ENCODE peak calls at places on chromosome 1, in six cellular contexts. W, K, U, I, G and P are unnamed samples.

GRCh38 chr1:164180824-164181223 is 378.2 kb upstream of the PBX1 start:
- DNase-seq in W (no peak), U (no peak), I (no peak), G (no peak), K (no peak), P (no peak)

GRCh38 chr1:24318238-24318987 is 744 bp upstream of the GRHL3 start:
- DNase-seq in I (peak), U (peak), G (no peak), K (peak), W (no peak), P (no peak)

GRCh38 chr1:209176866-209177430 is 406.6 kb upstream of the CAMK1G start:
- DNase-seq in U (no peak), K (no peak), W (no peak), I (no peak), G (no peak), P (no peak)

GRCh38 chr1:37851782-37852210 is 7.6 kb downstream of the MTF1 start:
- DNase-seq in G (no peak), U (no peak), K (no peak), W (no peak), I (peak), P (no peak)

GRCh38 chr1:97996880-97997279 is 76.0 kb upstream of the DPYD start:
- DNase-seq in U (no peak), K (no peak), I (no peak), W (no peak), G (no peak), P (no peak)

GRCh38 chr1:193310569-193310968 is 124.2 kb upstream of the B3GALT2 start:
- DNase-seq in G (no peak), I (no peak), W (no peak), K (no peak), U (no peak), P (no peak)

GRCh38 chr1:98921817-98922216 is 82.8 kb downstream of the PLPPR5 start:
- DNase-seq in W (no peak), I (no peak), U (no peak), K (no peak), G (no peak), P (no peak)

GRCh38 chr1:35442737-35443136 is 114.5 kb downstream of the KIAA0319L start:
- DNase-seq in W (no peak), I (no peak), U (peak), G (no peak), K (no peak), P (no peak)

GRCh38 chr1:233183226-233184020 is 112.1 kb downstream of the PCNX2 start:
- DNase-seq in W (no peak), I (no peak), K (no peak), U (peak), G (no peak), P (no peak)

GRCh38 chr1:200129480-200129879 is 102.0 kb downstream of the NR5A2 start:
- DNase-seq in U (no peak), W (no peak), K (no peak), G (no peak), I (no peak), P (no peak)

GRCh38 chr1:182811975-182812727 is 22.6 kb downstream of the NPL start:
- DNase-seq in G (no peak), W (no peak), U (no peak), K (no peak), I (no peak), P (no peak)

GRCh38 chr1:6485140-6485936 is 6.1 kb downstream of the PLEKHG5 start:
- DNase-seq in U (no peak), K (no peak), I (no peak), W (no peak), G (no peak), P (no peak)

GRCh38 chr1:15526021-15526489 is 593 bp upstream of the DNAJC16 start:
- DNase-seq in I (no peak), G (no peak), W (peak), K (no peak), U (no peak), P (no peak)

GRCh38 chr1:109617291-109617801 is 2.1 kb downstream of the GNAT2 start:
- DNase-seq in U (peak), W (no peak), I (peak), K (peak), G (peak), P (no peak)

GRCh38 chr1:62508187-62508758 is 71.4 kb downstream of the USP1 start:
- DNase-seq in G (peak), U (peak), I (peak), W (no peak), K (peak), P (peak)

GRCh38 chr1:111592389-111593361 is 26.9 kb upstream of the RAP1A start:
- DNase-seq in K (peak), I (peak), U (peak), W (peak), G (peak), P (peak)

GRCh38 chr1:207414606-207415108 is 39.5 kb upstream of the CR2 start:
- DNase-seq in I (no peak), K (no peak), W (no peak), U (no peak), G (no peak), P (peak)

GRCh38 chr1:36203554-36204346 is 20.5 kb upstream of the THRAP3 start:
- DNase-seq in U (peak), G (no peak), I (peak), K (no peak), W (peak), P (no peak)

GRCh38 chr1:63991685-63992084 is 211.7 kb upstream of the UBE2U start:
- DNase-seq in K (no peak), U (no peak), G (no peak), I (no peak), W (no peak), P (no peak)

GRCh38 chr1:230230948-230231738 is 164.1 kb downstream of the GALNT2 start:
- DNase-seq in K (no peak), U (no peak), I (no peak), W (no peak), G (no peak), P (no peak)

GRCh38 chr1:201140235-201140940 is 13.4 kb upstream of the ASCL5 start:
- DNase-seq in K (no peak), G (no peak), U (no peak), I (no peak), W (no peak), P (no peak)

GRCh38 chr1:159068877-159069276 is 7.7 kb downstream of the AIM2 start:
- DNase-seq in I (peak), K (peak), U (peak), W (no peak), G (no peak), P (no peak)

GRCh38 chr1:164622057-164622840 is 63.3 kb downstream of the PBX1 start:
- DNase-seq in U (no peak), G (no peak), K (no peak), I (no peak), W (no peak), P (no peak)

GRCh38 chr1:119279441-119280415 is 88.9 kb upstream of the HAO2 start:
- DNase-seq in I (peak), K (peak), G (peak), U (peak), W (peak), P (no peak)

GRCh38 chr1:174158767-174159252 is 510 bp upstream of the RABGAP1L start:
- DNase-seq in G (no peak), K (no peak), W (no peak), U (no peak), I (no peak), P (no peak)

GRCh38 chr1:239197871-239198270 is 188.5 kb upstream of the CHRM3 start:
- DNase-seq in U (peak), I (no peak), G (no peak), K (no peak), W (no peak), P (no peak)

GRCh38 chr1:19476440-19477190 is 8.7 kb downstream of the CAPZB start:
- DNase-seq in G (no peak), I (no peak), W (no peak), K (no peak), U (peak), P (no peak)

GRCh38 chr1:161342186-161342585 is 25.5 kb downstream of the CFAP126 start:
- DNase-seq in U (no peak), K (no peak), I (no peak), G (no peak), W (no peak), P (no peak)

GRCh38 chr1:14989931-14990728 is 163.4 kb upstream of the TMEM51 start:
- DNase-seq in G (no peak), I (no peak), K (no peak), W (no peak), U (no peak), P (no peak)

GRCh38 chr1:52842643-52843310 is at the start of gene ZYG11A:
- DNase-seq in K (peak), G (peak), I (peak), W (no peak), U (peak), P (peak)

GRCh38 chr1:246324711-246325110 is 182.4 kb downstream of the SMYD3 start:
- DNase-seq in W (no peak), U (peak), I (no peak), G (no peak), K (no peak), P (no peak)

GRCh38 chr1:207004931-207005830 is 27.4 kb downstream of the C1orf116 start:
- DNase-seq in U (peak), K (peak), I (peak), G (peak), W (no peak), P (no peak)

GRCh38 chr1:60108223-60108622 is 34.7 kb upstream of the C1orf87 start:
- DNase-seq in G (no peak), W (no peak), I (no peak), U (no peak), K (no peak), P (no peak)

GRCh38 chr1:5706239-5706638 is 286.0 kb downstream of the NPHP4 start:
- DNase-seq in K (no peak), U (no peak), G (no peak), I (no peak), W (no peak), P (no peak)

GRCh38 chr1:164591858-164592257 is 32.9 kb downstream of the PBX1 start:
- DNase-seq in U (peak), I (no peak), K (peak), W (no peak), G (no peak), P (no peak)

GRCh38 chr1:59232209-59232608 is 64.7 kb upstream of the FGGY start:
- DNase-seq in G (no peak), U (peak), K (no peak), W (no peak), I (no peak), P (no peak)

GRCh38 chr1:228212415-228212965 is 4.6 kb downstream of the OBSCN start:
- DNase-seq in W (no peak), G (no peak), K (no peak), U (no peak), I (no peak), P (no peak)
- H3K4me3 ChIP-seq in W (peak), G (no peak), K (no peak), U (no peak), I (no peak), P (no peak)

GRCh38 chr1:8992936-8993687 is 33.1 kb downstream of the SLC2A7 start:
- DNase-seq in U (no peak), K (no peak), I (no peak), G (no peak), W (no peak), P (no peak)
- TF ChIP-seq CTCF in U (peak), K (peak), I (peak), G (peak), W (no peak), P (peak)

DNA sequence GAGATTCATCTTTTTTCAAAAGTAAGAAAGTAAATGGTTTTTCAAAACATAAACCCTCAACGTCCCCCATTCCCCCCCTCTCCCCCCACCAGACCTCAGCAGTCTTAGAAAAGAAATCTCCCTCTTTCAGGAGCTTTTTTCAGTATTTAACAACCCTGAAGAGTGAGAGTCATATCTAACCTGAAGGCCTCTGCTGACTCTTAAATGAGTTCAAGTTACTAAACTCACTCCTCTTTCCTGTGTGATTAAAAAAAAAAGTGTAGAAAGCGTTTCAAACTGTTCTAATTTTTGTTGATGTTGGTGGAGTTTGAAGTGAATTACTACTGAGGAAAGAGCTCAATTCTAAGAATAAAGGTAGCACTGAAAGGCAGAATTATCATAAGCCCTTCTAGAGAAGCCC is 93.7 kb downstream of the VAV3 start:
- DNase-seq in G (no peak), U (no peak), I (no peak), W (no peak), K (no peak), P (no peak)
- H3K4me3 ChIP-seq in G (no peak), U (no peak), I (no peak), W (no peak), K (no peak), P (no peak)

DNA sequence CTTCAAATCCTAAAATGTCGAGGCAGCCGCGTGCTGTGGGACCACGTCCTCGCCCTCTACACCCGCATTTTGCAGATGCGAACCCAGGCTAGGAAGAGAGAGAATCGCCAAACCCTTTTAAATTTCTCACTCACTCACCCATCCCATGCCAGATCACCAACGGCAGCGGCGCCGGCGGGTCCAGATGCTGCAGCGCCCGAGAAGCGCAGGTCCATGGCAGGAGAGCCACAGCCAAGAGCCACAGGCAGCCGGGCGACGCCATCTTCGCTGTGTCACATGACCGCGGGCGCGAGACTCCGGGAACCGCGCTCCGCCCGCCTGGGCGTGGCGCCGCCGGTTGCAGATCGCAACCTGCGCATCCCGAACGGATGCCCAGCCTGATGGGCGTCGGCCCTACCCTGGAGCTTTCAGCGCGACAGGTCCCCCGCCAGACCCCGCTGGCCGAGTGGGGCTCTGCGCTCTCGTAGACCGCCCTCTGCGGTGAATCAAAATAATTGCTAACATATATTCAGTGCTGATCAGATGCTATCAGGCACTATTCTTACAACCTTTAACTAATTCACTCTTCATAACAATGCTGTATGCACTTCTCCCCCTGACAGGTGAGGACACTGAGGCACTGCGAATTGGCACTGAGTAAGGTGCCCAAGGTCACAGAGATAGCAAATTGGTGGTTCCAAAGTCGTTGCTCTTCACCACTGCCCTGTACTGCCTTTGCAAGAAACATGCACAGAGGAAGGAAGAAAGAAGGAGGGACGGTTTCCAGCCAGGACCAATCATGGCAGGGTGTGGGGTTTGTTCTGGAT is at the start of gene PPT1:
- DNase-seq in K (peak), U (peak), G (peak), I (peak), W (peak), P (peak)
- TF ChIP-seq CTCF in K (peak), U (peak), G (no peak), I (peak), W (peak), P (peak)

GRCh38 chr1:32611859-32612188 is 38.5 kb downstream of the ZBTB8OS start:
- DNase-seq in K (no peak), W (no peak), I (peak), G (no peak), U (no peak), P (no peak)
- H3K4me3 ChIP-seq in K (peak), W (peak), I (peak), G (peak), U (peak), P (peak)

DNA sequence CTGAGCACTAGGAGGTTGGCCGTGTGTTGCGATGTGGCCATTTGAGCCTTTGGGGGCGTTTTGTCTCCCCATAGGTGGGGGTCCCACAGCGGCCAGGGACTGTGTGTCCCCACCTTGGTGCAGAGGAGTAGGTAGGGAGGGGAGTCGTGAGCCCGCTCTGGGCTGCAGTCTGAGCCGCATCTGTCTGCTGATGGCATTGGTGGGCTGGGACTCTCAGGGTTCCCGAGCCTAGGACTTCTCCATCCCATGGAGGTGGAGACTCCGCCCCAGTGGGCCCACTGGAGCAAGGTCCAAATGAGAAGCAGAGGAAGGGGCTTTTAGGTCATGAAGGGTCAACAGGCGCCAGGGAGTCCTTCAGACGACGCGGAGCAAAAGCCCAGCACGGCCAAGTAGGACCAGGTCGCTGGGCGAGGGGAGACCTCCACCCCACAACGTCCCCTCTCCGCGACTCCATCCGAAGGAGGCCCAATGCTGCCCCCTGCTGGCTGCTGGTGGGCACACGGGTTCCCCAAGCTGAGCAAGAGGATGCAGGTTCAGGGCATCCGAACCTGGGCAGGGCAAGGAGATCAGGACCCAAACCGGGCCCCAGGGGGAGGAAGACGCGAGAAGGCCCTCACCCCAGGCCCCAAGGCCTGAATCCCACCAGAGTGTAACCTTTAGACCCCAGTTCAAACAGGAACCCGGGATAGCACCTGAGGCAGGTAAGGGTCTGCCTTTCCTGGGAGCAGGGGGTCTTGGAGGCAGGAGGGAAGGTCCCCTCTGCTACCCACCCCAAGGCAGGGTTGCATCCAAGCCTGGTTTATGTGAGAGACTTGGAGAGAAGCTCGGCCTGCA is 14.9 kb downstream of the TTC34 start:
- DNase-seq in G (no peak), I (no peak), W (no peak), U (no peak), K (no peak), P (no peak)
- TF ChIP-seq CTCF in G (no peak), I (no peak), W (peak), U (peak), K (no peak), P (peak)

GRCh38 chr1:224431726-224432125 is 2.9 kb downstream of the WDR26 start:
- DNase-seq in U (no peak), G (no peak), I (no peak), W (no peak), K (no peak), P (no peak)
- H3K4me3 ChIP-seq in U (peak), G (peak), I (peak), W (peak), K (peak), P (peak)